ENCODE peak calls at places on chromosomes 16 and 17, in eight cellular contexts. U is GM13976, F is foreskin fibroblast, G is NCI-H82, D is NCI-H1092 treated with DMSO at 0.1 percent for 48 hours, B is HAP-1, O is progenitor cell of endocrine pancreas, V is heart left ventricle. Q is an unnamed sample.

GRCh38 chr17:62746941-62747340 is 61.2 kb downstream of the MARCHF10 start:
- DNase-seq in U (no peak), F (peak), G (no peak), D (no peak), B (no peak), O (no peak), V (no peak), Q (no peak)

GRCh38 chr17:38748329-38749221 is at the start of gene PCGF2:
- DNase-seq in U (peak), F (peak), G (peak), D (peak), B (peak), O (peak), V (peak), Q (peak)

GRCh38 chr17:82716383-82717181 is at the start of gene FN3KRP:
- DNase-seq in U (peak), F (peak), G (peak), D (peak), B (peak), O (peak), V (peak), Q (peak)

GRCh38 chr16:68091604-68092261 is 6.6 kb downstream of the NFATC3 start:
- DNase-seq in U (no peak), F (peak), G (no peak), D (peak), B (no peak), O (no peak), V (no peak), Q (peak)

GRCh38 chr16:79595261-79595660 is 5.3 kb downstream of the MAF start:
- DNase-seq in U (no peak), F (peak), G (no peak), D (no peak), B (no peak), O (no peak), V (no peak), Q (no peak)

GRCh38 chr17:6070280-6070894 is at the start of gene WSCD1:
- DNase-seq in U (peak), F (peak), G (peak), D (peak), B (peak), O (peak), V (no peak), Q (no peak)

GRCh38 chr17:28938552-28938951 is 12.8 kb downstream of the PHF12 start:
- DNase-seq in U (no peak), F (peak), G (no peak), D (no peak), B (no peak), O (no peak), V (peak), Q (peak)

GRCh38 chr16:14354561-14355351 is 275.3 kb downstream of the PARN start:
- DNase-seq in U (peak), F (peak), G (peak), D (no peak), B (no peak), O (no peak), V (no peak), Q (peak)

GRCh38 chr16:50572700-50573099 is 24.5 kb downstream of the NKD1 start:
- DNase-seq in U (no peak), F (no peak), G (no peak), D (no peak), B (no peak), O (no peak), V (no peak), Q (no peak)

GRCh38 chr17:44380767-44381166 is 8.7 kb downstream of the ITGA2B start:
- DNase-seq in U (no peak), F (no peak), G (no peak), D (no peak), B (no peak), O (no peak), V (no peak), Q (no peak)

GRCh38 chr16:81163671-81164070 is 67.5 kb upstream of the GCSH start:
- DNase-seq in U (no peak), F (no peak), G (no peak), D (no peak), B (no peak), O (no peak), V (no peak), Q (no peak)

GRCh38 chr17:62792122-62792800 is 15.9 kb downstream of the MARCHF10 start:
- DNase-seq in U (no peak), F (peak), G (no peak), D (no peak), B (no peak), O (no peak), V (no peak), Q (no peak)

GRCh38 chr17:48671697-48672171 is 45.6 kb upstream of the HOXB9 start:
- DNase-seq in U (peak), F (peak), G (peak), D (peak), B (peak), O (peak), V (peak), Q (peak)

GRCh38 chr16:57348361-57348760 is 10.2 kb upstream of the CCL22 start:
- DNase-seq in U (no peak), F (no peak), G (no peak), D (no peak), B (no peak), O (no peak), V (no peak), Q (no peak)

GRCh38 chr17:79503440-79503839 is 107.4 kb downstream of the RBFOX3 start:
- DNase-seq in U (no peak), F (no peak), G (no peak), D (no peak), B (no peak), O (no peak), V (no peak), Q (no peak)

GRCh38 chr16:28309811-28310311 is 17.5 kb downstream of the SBK1 start:
- DNase-seq in U (no peak), F (no peak), G (no peak), D (no peak), B (no peak), O (no peak), V (no peak), Q (no peak)

GRCh38 chr17:9646556-9646905 is 1.2 kb downstream of the USP43 start:
- DNase-seq in U (no peak), F (no peak), G (no peak), D (no peak), B (no peak), O (no peak), V (no peak), Q (no peak)

GRCh38 chr16:49281843-49282642 is 405 bp upstream of the CBLN1 start:
- DNase-seq in U (peak), F (peak), G (peak), D (peak), B (peak), O (peak), V (peak), Q (peak)

GRCh38 chr17:75350029-75350428 is 55.4 kb downstream of the GRB2 start:
- DNase-seq in U (no peak), F (no peak), G (no peak), D (no peak), B (no peak), O (no peak), V (no peak), Q (no peak)

GRCh38 chr17:75266315-75267145 is 4.5 kb downstream of the MIF4GD start:
- DNase-seq in U (no peak), F (no peak), G (no peak), D (peak), B (no peak), O (no peak), V (no peak), Q (no peak)

GRCh38 chr16:11218324-11218962 is 37.6 kb downstream of the SOCS1 start:
- DNase-seq in U (no peak), F (no peak), G (peak), D (no peak), B (no peak), O (no peak), V (no peak), Q (no peak)

GRCh38 chr17:1329745-1330343 is 50.4 kb downstream of the TRARG1 start:
- DNase-seq in U (no peak), F (no peak), G (no peak), D (no peak), B (no peak), O (no peak), V (no peak), Q (no peak)

GRCh38 chr17:45146616-45147101 is 1.6 kb upstream of the HEXIM1 start:
- DNase-seq in U (no peak), F (peak), G (no peak), D (no peak), B (no peak), O (no peak), V (peak), Q (peak)

GRCh38 chr16:50326835-50327465 is 41.8 kb downstream of the BRD7 start:
- DNase-seq in U (peak), F (peak), G (peak), D (no peak), B (no peak), O (no peak), V (no peak), Q (no peak)

GRCh38 chr17:29760279-29760721 is 137.6 kb upstream of the CORO6 start:
- DNase-seq in U (peak), F (peak), G (no peak), D (no peak), B (no peak), O (no peak), V (no peak), Q (no peak)

GRCh38 chr17:61402978-61403845 is 3.6 kb downstream of the TBX2 start:
- DNase-seq in U (no peak), F (peak), G (peak), D (peak), B (no peak), O (no peak), V (no peak), Q (no peak)

GRCh38 chr17:69557339-69557738 is 142.8 kb downstream of the MAP2K6 start:
- DNase-seq in U (no peak), F (no peak), G (no peak), D (no peak), B (no peak), O (no peak), V (no peak), Q (no peak)

GRCh38 chr16:17474037-17474436 is 3.3 kb upstream of the XYLT1 start:
- DNase-seq in U (no peak), F (peak), G (peak), D (no peak), B (no peak), O (no peak), V (no peak), Q (no peak)

GRCh38 chr17:44565866-44566443 is 8.7 kb downstream of the FZD2 start:
- DNase-seq in U (no peak), F (peak), G (no peak), D (no peak), B (no peak), O (no peak), V (no peak), Q (no peak)

GRCh38 chr17:28174352-28175046 is 132.0 kb downstream of the NLK start:
- DNase-seq in U (peak), F (no peak), G (peak), D (no peak), B (no peak), O (no peak), V (no peak), Q (no peak)

GRCh38 chr17:48290378-48290777 is 139.6 kb downstream of the SKAP1 start:
- DNase-seq in U (no peak), F (no peak), G (no peak), D (no peak), B (no peak), O (no peak), V (no peak), Q (no peak)

GRCh38 chr17:40134184-40134583 is 6.2 kb upstream of the CASC3 start:
- DNase-seq in U (no peak), F (no peak), G (no peak), D (no peak), B (no peak), O (no peak), V (no peak), Q (no peak)

GRCh38 chr17:4938069-4938491 is 1.8 kb downstream of the SLC25A11 start:
- DNase-seq in U (no peak), F (no peak), G (no peak), D (no peak), B (no peak), O (no peak), V (no peak), Q (no peak)

GRCh38 chr16:2858245-2859025 is 465 bp upstream of the PRSS22 start:
- DNase-seq in U (peak), F (no peak), G (peak), D (no peak), B (no peak), O (peak), V (no peak), Q (no peak)

GRCh38 chr16:82580293-82580900 is 46.4 kb upstream of the CDH13 start:
- DNase-seq in U (no peak), F (peak), G (peak), D (peak), B (no peak), O (no peak), V (no peak), Q (peak)

GRCh38 chr17:32701860-32702259 is 175.1 kb downstream of the MYO1D start:
- DNase-seq in U (no peak), F (no peak), G (no peak), D (no peak), B (no peak), O (no peak), V (no peak), Q (no peak)

GRCh38 chr16:2148714-2149629 is 547 bp downstream of the RAB26 start:
- DNase-seq in U (peak), F (peak), G (peak), D (no peak), B (peak), O (no peak), V (no peak), Q (no peak)